ENCODE peak calls at places on chromosomes 12 and 14, in five cellular contexts. M is activated CD4-positive, CD25-positive, alpha-beta regulatory T cell; Y is GM12864; P is astrocyte of the spinal cord; Z is aorta. W is an unnamed sample.
A peak's percentile ranks its signal among the peaks of the same experiment; 100 is the strongest.

GRCh38 chr14:64193821-64194220 is 100.3 kb downstream of the ESR2 start:
- DNase-seq in M (no peak), Y (no peak), P (no peak), Z (no peak), W (no peak)

GRCh38 chr12:81450920-81451739 is 308.0 kb downstream of the PPFIA2 start:
- DNase-seq in M (no peak), Y (peak; percentile 10), P (peak; percentile 77), Z (no peak), W (peak; percentile 65)

GRCh38 chr12:65854629-65855028 is 30.3 kb downstream of the HMGA2 start:
- DNase-seq in M (no peak), Y (no peak), P (no peak), Z (no peak), W (no peak)

GRCh38 chr12:90829044-90829443 is 125.9 kb downstream of the CCER1 start:
- DNase-seq in M (no peak), Y (no peak), P (no peak), Z (no peak), W (no peak)

GRCh38 chr12:94566345-94566744 is 84.0 kb downstream of the TMCC3 start:
- DNase-seq in M (no peak), Y (no peak), P (no peak), Z (no peak), W (no peak)

GRCh38 chr12:23354800-23355199 is 594.7 kb downstream of the SOX5 start:
- DNase-seq in M (no peak), Y (no peak), P (no peak), Z (no peak), W (no peak)

GRCh38 chr12:45268672-45269406 is 52.9 kb downstream of the ANO6 start:
- DNase-seq in M (no peak), Y (no peak), P (peak; percentile 89), Z (peak; percentile 94), W (peak; percentile 91)

GRCh38 chr12:14129601-14130178 is 148.3 kb upstream of the GRIN2B start:
- DNase-seq in M (no peak), Y (no peak), P (no peak), Z (no peak), W (no peak)

W was measured in fibroblast of villous mesenchyme.